ENCODE peak calls at places on chromosomes 5 and 9, in nine cellular contexts. One of them, this sample, is unnamed.

GRCh38 chr9:29332789-29333188 is 1759.5 kb upstream of the C9orf72 start:
- DNase-seq in IMR-90: no peak
- DNase-seq in stomach: no peak
- DNase-seq in esophagus squamous epithelium: no peak
- DNase-seq in adrenal gland: no peak
- DNase-seq in prostate gland: no peak
- DNase-seq in Peyer's patch: no peak
- DNase-seq in A549: peak; percentile 14
- DNase-seq in heart left ventricle: no peak
- DNase-seq in this sample: no peak

GRCh38 chr5:17203329-17204132 is 13.9 kb upstream of the BASP1 start:
- DNase-seq in prostate gland: peak; percentile 25
- DNase-seq in IMR-90: peak; percentile 86
- DNase-seq in Peyer's patch: no peak
- DNase-seq in adrenal gland: no peak
- DNase-seq in esophagus squamous epithelium: no peak
- DNase-seq in A549: peak; percentile 72
- DNase-seq in heart left ventricle: no peak
- DNase-seq in stomach: no peak
- DNase-seq in this sample: peak; percentile 29

GRCh38 chr5:159310492-159310891 is 19.8 kb downstream of the IL12B start:
- DNase-seq in heart left ventricle: no peak
- DNase-seq in IMR-90: no peak
- DNase-seq in stomach: peak; percentile 63
- DNase-seq in prostate gland: peak; percentile 30
- DNase-seq in Peyer's patch: peak; percentile 53
- DNase-seq in esophagus squamous epithelium: peak; percentile 4
- DNase-seq in A549: no peak
- DNase-seq in adrenal gland: no peak
- DNase-seq in this sample: no peak

GRCh38 chr9:71984388-71985069 is 73.1 kb downstream of the C9orf85 start:
- DNase-seq in prostate gland: no peak
- DNase-seq in stomach: no peak
- DNase-seq in IMR-90: peak; percentile 77
- DNase-seq in esophagus squamous epithelium: no peak
- DNase-seq in adrenal gland: no peak
- DNase-seq in heart left ventricle: peak; percentile 59
- DNase-seq in Peyer's patch: peak; percentile 60
- DNase-seq in A549: no peak
- DNase-seq in this sample: no peak

GRCh38 chr5:39639618-39640078 is 214.9 kb upstream of the DAB2 start:
- DNase-seq in esophagus squamous epithelium: no peak
- DNase-seq in heart left ventricle: no peak
- DNase-seq in IMR-90: peak; percentile 19
- DNase-seq in adrenal gland: no peak
- DNase-seq in Peyer's patch: no peak
- DNase-seq in prostate gland: no peak
- DNase-seq in stomach: no peak
- DNase-seq in A549: no peak
- DNase-seq in this sample: no peak

GRCh38 chr9:127035423-127035822 is 87.0 kb downstream of the ANGPTL2 start:
- DNase-seq in adrenal gland: peak; percentile 57
- DNase-seq in stomach: no peak
- DNase-seq in esophagus squamous epithelium: no peak
- DNase-seq in heart left ventricle: peak; percentile 55
- DNase-seq in IMR-90: peak; percentile 17
- DNase-seq in A549: no peak
- DNase-seq in Peyer's patch: no peak
- DNase-seq in prostate gland: no peak
- DNase-seq in this sample: peak; percentile 87

GRCh38 chr5:40518511-40518917 is 161.2 kb upstream of the PTGER4 start:
- DNase-seq in Peyer's patch: peak; percentile 52
- DNase-seq in prostate gland: no peak
- DNase-seq in A549: peak; percentile 29
- DNase-seq in esophagus squamous epithelium: no peak
- DNase-seq in heart left ventricle: no peak
- DNase-seq in stomach: peak; percentile 31
- DNase-seq in IMR-90: peak; percentile 76
- DNase-seq in adrenal gland: no peak
- DNase-seq in this sample: no peak

GRCh38 chr5:165321912-165322311 is 1816.5 kb downstream of the MAT2B start:
- DNase-seq in heart left ventricle: no peak
- DNase-seq in IMR-90: peak; percentile 77
- DNase-seq in adrenal gland: no peak
- DNase-seq in esophagus squamous epithelium: no peak
- DNase-seq in prostate gland: no peak
- DNase-seq in A549: no peak
- DNase-seq in stomach: no peak
- DNase-seq in Peyer's patch: no peak
- DNase-seq in this sample: no peak

GRCh38 chr5:39411051-39411450 is 13.7 kb downstream of the DAB2 start:
- DNase-seq in esophagus squamous epithelium: no peak
- DNase-seq in A549: no peak
- DNase-seq in IMR-90: peak; percentile 84
- DNase-seq in adrenal gland: no peak
- DNase-seq in prostate gland: no peak
- DNase-seq in stomach: no peak
- DNase-seq in Peyer's patch: no peak
- DNase-seq in heart left ventricle: no peak
- DNase-seq in this sample: no peak

GRCh38 chr5:56279979-56280378 is 46.8 kb upstream of the ANKRD55 start:
- DNase-seq in IMR-90: peak; percentile 82
- DNase-seq in esophagus squamous epithelium: no peak
- DNase-seq in prostate gland: no peak
- DNase-seq in heart left ventricle: no peak
- DNase-seq in adrenal gland: peak; percentile 48
- DNase-seq in stomach: no peak
- DNase-seq in Peyer's patch: no peak
- DNase-seq in A549: no peak
- DNase-seq in this sample: no peak

GRCh38 chr5:80985600-80986228 is 25.6 kb downstream of the RASGRF2 start:
- DNase-seq in A549: no peak
- DNase-seq in stomach: no peak
- DNase-seq in Peyer's patch: no peak
- DNase-seq in heart left ventricle: no peak
- DNase-seq in esophagus squamous epithelium: no peak
- DNase-seq in IMR-90: no peak
- DNase-seq in adrenal gland: no peak
- DNase-seq in prostate gland: no peak
- DNase-seq in this sample: no peak

GRCh38 chr5:163505475-163506457 is at the start of gene MAT2B:
- DNase-seq in stomach: peak; percentile 96
- DNase-seq in heart left ventricle: peak; percentile 97
- DNase-seq in A549: peak; percentile 89
- DNase-seq in Peyer's patch: peak; percentile 98
- DNase-seq in adrenal gland: peak; percentile 94
- DNase-seq in IMR-90: peak; percentile 91
- DNase-seq in prostate gland: peak; percentile 95
- DNase-seq in esophagus squamous epithelium: peak; percentile 78
- DNase-seq in this sample: peak; percentile 94

GRCh38 chr9:87405677-87406544 is 91.8 kb upstream of the DAPK1 start:
- DNase-seq in stomach: no peak
- DNase-seq in Peyer's patch: no peak
- DNase-seq in adrenal gland: peak; percentile 16
- DNase-seq in prostate gland: no peak
- DNase-seq in IMR-90: no peak
- DNase-seq in esophagus squamous epithelium: no peak
- DNase-seq in heart left ventricle: no peak
- DNase-seq in A549: no peak
- DNase-seq in this sample: peak; percentile 87

GRCh38 chr9:4339783-4340335 is 40.0 kb upstream of the GLIS3 start:
- DNase-seq in A549: peak; percentile 15
- DNase-seq in adrenal gland: no peak
- DNase-seq in Peyer's patch: no peak
- DNase-seq in stomach: no peak
- DNase-seq in esophagus squamous epithelium: no peak
- DNase-seq in IMR-90: peak; percentile 19
- DNase-seq in heart left ventricle: no peak
- DNase-seq in prostate gland: no peak
- DNase-seq in this sample: no peak

GRCh38 chr5:143002459-143003327 is 232.5 kb downstream of the ARHGAP26 start:
- DNase-seq in stomach: peak; percentile 36
- DNase-seq in A549: peak; percentile 55
- DNase-seq in Peyer's patch: no peak
- DNase-seq in esophagus squamous epithelium: peak; percentile 19
- DNase-seq in adrenal gland: peak; percentile 35
- DNase-seq in IMR-90: peak; percentile 86
- DNase-seq in heart left ventricle: no peak
- DNase-seq in prostate gland: no peak
- DNase-seq in this sample: no peak

GRCh38 chr5:138491669-138492551 is 26.6 kb downstream of the EGR1 start:
- DNase-seq in heart left ventricle: peak; percentile 93
- DNase-seq in esophagus squamous epithelium: peak; percentile 56
- DNase-seq in Peyer's patch: peak; percentile 90
- DNase-seq in A549: peak; percentile 54
- DNase-seq in prostate gland: peak; percentile 90
- DNase-seq in stomach: peak; percentile 93
- DNase-seq in adrenal gland: peak; percentile 93
- DNase-seq in IMR-90: peak; percentile 91
- DNase-seq in this sample: peak; percentile 87
- TF ChIP-seq POLR2A in heart left ventricle: no peak
- TF ChIP-seq POLR2A in esophagus squamous epithelium: peak; percentile 71
- TF ChIP-seq POLR2A in Peyer's patch: no peak
- TF ChIP-seq POLR2A in A549: no peak
- TF ChIP-seq POLR2A in prostate gland: peak; percentile 51
- TF ChIP-seq POLR2A in stomach: no peak
- TF ChIP-seq POLR2A in adrenal gland: peak; percentile 61
- TF ChIP-seq POLR2A in IMR-90: peak; percentile 75
- TF ChIP-seq POLR2A in this sample: no peak

GRCh38 chr9:104302775-104303174 is 201.3 kb upstream of the OR13F1 start:
- DNase-seq in prostate gland: no peak
- DNase-seq in esophagus squamous epithelium: no peak
- DNase-seq in adrenal gland: no peak
- DNase-seq in IMR-90: no peak
- DNase-seq in Peyer's patch: no peak
- DNase-seq in stomach: no peak
- DNase-seq in heart left ventricle: no peak
- DNase-seq in A549: no peak
- DNase-seq in this sample: no peak

GRCh38 chr9:104301770-104302169 is 202.3 kb upstream of the OR13F1 start:
- DNase-seq in heart left ventricle: no peak
- DNase-seq in prostate gland: no peak
- DNase-seq in IMR-90: no peak
- DNase-seq in stomach: no peak
- DNase-seq in adrenal gland: no peak
- DNase-seq in A549: no peak
- DNase-seq in esophagus squamous epithelium: no peak
- DNase-seq in Peyer's patch: no peak
- DNase-seq in this sample: no peak

GRCh38 chr9:104300125-104300524 is 203.9 kb upstream of the OR13F1 start:
- DNase-seq in esophagus squamous epithelium: no peak
- DNase-seq in heart left ventricle: no peak
- DNase-seq in stomach: no peak
- DNase-seq in Peyer's patch: no peak
- DNase-seq in A549: no peak
- DNase-seq in prostate gland: no peak
- DNase-seq in adrenal gland: no peak
- DNase-seq in IMR-90: no peak
- DNase-seq in this sample: no peak

DNA sequence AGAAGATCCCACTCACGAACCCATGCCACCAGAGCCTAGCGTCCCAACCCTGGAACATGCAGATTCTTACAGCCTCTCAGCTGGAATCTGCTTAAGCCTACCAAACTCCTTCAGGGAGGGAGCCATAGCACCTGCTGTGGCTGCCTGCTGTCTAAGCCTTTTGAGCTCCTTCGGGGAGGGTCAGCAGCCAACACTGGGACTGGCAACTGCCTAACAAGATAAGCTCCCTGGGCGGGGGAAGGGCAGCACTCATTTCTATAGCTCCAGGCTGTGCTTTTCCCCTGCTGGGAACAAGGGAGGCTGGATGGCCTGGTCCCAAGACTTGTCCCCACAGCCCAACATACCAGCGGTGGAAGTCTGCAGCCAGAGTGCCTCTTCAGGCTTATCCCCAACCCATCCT is 199.1 kb upstream of the OR13F1 start:
- DNase-seq in stomach: no peak
- DNase-seq in Peyer's patch: no peak
- DNase-seq in esophagus squamous epithelium: no peak
- DNase-seq in IMR-90: no peak
- DNase-seq in heart left ventricle: no peak
- DNase-seq in adrenal gland: no peak
- DNase-seq in A549: no peak
- DNase-seq in prostate gland: no peak
- DNase-seq in this sample: no peak
- H3K4me3 ChIP-seq in stomach: no peak overlapping the region
- H3K4me3 ChIP-seq in Peyer's patch: no peak overlapping the region
- H3K4me3 ChIP-seq in esophagus squamous epithelium: no peak overlapping the region
- H3K4me3 ChIP-seq in IMR-90: no peak overlapping the region
- H3K4me3 ChIP-seq in heart left ventricle: no peak overlapping the region
- H3K4me3 ChIP-seq in adrenal gland: no peak overlapping the region
- H3K4me3 ChIP-seq in A549: no peak overlapping the region
- H3K4me3 ChIP-seq in prostate gland: no peak overlapping the region
- H3K4me3 ChIP-seq in this sample: no peak overlapping the region

DNA sequence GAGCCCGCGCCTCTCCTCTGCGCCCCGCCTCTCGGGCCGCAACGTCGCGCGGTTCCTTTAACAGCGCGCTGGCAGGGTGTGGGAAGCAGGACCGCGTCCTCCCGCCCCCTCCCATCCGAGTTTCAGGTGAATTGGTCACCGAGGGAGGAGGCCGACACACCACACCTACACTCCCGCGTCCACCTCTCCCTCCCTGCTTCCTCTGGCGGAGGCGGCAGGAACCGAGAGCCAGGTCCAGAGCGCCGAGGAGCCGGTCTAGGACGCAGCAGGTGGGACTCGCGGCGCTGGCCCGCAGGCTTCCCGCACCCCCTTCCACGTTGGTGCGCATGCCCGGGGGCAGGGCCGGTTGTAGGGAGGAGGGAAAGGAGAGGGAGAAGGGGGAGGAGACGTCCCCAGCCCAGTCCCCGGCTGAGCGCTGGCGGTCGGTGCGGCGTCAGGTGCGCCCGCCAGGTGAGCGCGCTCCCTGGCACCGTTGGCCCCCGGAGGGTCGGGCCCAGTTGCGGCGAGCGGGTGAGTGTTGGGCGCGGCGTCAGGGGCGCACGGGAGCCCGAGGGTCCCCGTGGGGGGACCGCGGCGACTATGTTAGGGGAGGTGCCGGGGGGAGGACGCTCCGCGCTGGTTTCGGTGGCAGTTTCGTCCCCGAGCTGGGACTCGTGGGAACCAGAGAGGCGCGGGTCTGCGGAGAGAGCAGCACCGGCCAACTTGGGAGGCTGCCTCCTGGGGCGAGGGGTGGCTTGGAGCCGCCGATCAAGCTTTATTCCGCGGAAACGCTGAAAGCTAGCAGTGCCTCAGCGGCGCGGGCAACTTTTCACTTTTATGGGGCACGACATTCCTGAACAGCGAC is at the start of gene OCLN:
- DNase-seq in esophagus squamous epithelium: no peak
- DNase-seq in A549: peak; percentile 87
- DNase-seq in prostate gland: peak; percentile 77
- DNase-seq in Peyer's patch: peak; percentile 92
- DNase-seq in stomach: peak; percentile 86
- DNase-seq in IMR-90: no peak
- DNase-seq in adrenal gland: no peak
- DNase-seq in heart left ventricle: peak; percentile 22
- DNase-seq in this sample: peak; percentile 17
- TF ChIP-seq POLR2A in esophagus squamous epithelium: peak; percentile 69
- TF ChIP-seq POLR2A in A549: peak; percentile 62
- TF ChIP-seq POLR2A in prostate gland: peak; percentile 90
- TF ChIP-seq POLR2A in Peyer's patch: peak; percentile 93
- TF ChIP-seq POLR2A in stomach: peak; percentile 87
- TF ChIP-seq POLR2A in IMR-90: no peak
- TF ChIP-seq POLR2A in adrenal gland: no peak
- TF ChIP-seq POLR2A in heart left ventricle: no peak
- TF ChIP-seq POLR2A in this sample: no peak

GRCh38 chr5:135492319-135492626 is 40.1 kb upstream of the TIFAB start:
- DNase-seq in prostate gland: no peak
- DNase-seq in A549: no peak
- DNase-seq in Peyer's patch: no peak
- DNase-seq in esophagus squamous epithelium: no peak
- DNase-seq in IMR-90: no peak
- DNase-seq in adrenal gland: no peak
- DNase-seq in heart left ventricle: no peak
- DNase-seq in stomach: no peak
- DNase-seq in this sample: no peak
- H3K4me3 ChIP-seq in prostate gland: no peak overlapping the region
- H3K4me3 ChIP-seq in A549: no peak overlapping the region
- H3K4me3 ChIP-seq in Peyer's patch: no peak overlapping the region
- H3K4me3 ChIP-seq in esophagus squamous epithelium: no peak overlapping the region
- H3K4me3 ChIP-seq in IMR-90: no peak overlapping the region
- H3K4me3 ChIP-seq in adrenal gland: no peak overlapping the region
- H3K4me3 ChIP-seq in heart left ventricle: no peak overlapping the region
- H3K4me3 ChIP-seq in stomach: no peak overlapping the region
- H3K4me3 ChIP-seq in this sample: no peak overlapping the region